ENCODE peak calls at places on chromosomes 7 and 10, in ten cellular contexts. One of them, this sample, is unnamed.

GRCh38 chr10:12825255-12825654 is 176.3 kb downstream of the CCDC3 start:
- DNase-seq in left ventricle myocardium inferior: no peak
- DNase-seq in hepatocyte: no peak
- DNase-seq in astrocyte of the spinal cord: no peak
- DNase-seq in brain microvascular endothelial cell: no peak
- DNase-seq in breast epithelium: no peak
- DNase-seq in nephron progenitor cell: no peak
- DNase-seq in ascending aorta: no peak
- DNase-seq in RWPE1: no peak
- DNase-seq in AG09309: no peak
- DNase-seq in this sample: no peak

GRCh38 chr7:81159402-81159801 is 240.6 kb upstream of the SEMA3C start:
- DNase-seq in left ventricle myocardium inferior: no peak
- DNase-seq in hepatocyte: no peak
- DNase-seq in astrocyte of the spinal cord: peak
- DNase-seq in brain microvascular endothelial cell: peak
- DNase-seq in breast epithelium: no peak
- DNase-seq in nephron progenitor cell: no peak
- DNase-seq in ascending aorta: no peak
- DNase-seq in RWPE1: no peak
- DNase-seq in AG09309: no peak
- DNase-seq in this sample: no peak

GRCh38 chr7:136555933-136556332 is 312.5 kb upstream of the CHRM2 start:
- DNase-seq in left ventricle myocardium inferior: no peak
- DNase-seq in hepatocyte: no peak
- DNase-seq in astrocyte of the spinal cord: no peak
- DNase-seq in brain microvascular endothelial cell: no peak
- DNase-seq in breast epithelium: no peak
- DNase-seq in nephron progenitor cell: peak
- DNase-seq in ascending aorta: no peak
- DNase-seq in RWPE1: no peak
- DNase-seq in AG09309: no peak
- DNase-seq in this sample: no peak

GRCh38 chr10:11175823-11176243 is 158.2 kb downstream of the CELF2 start:
- DNase-seq in left ventricle myocardium inferior: no peak
- DNase-seq in hepatocyte: no peak
- DNase-seq in astrocyte of the spinal cord: no peak
- DNase-seq in brain microvascular endothelial cell: no peak
- DNase-seq in breast epithelium: no peak
- DNase-seq in nephron progenitor cell: no peak
- DNase-seq in ascending aorta: no peak
- DNase-seq in RWPE1: no peak
- DNase-seq in AG09309: no peak
- DNase-seq in this sample: no peak

GRCh38 chr10:69229565-69229886 is 9.4 kb downstream of the HKDC1 start:
- DNase-seq in left ventricle myocardium inferior: no peak
- DNase-seq in hepatocyte: no peak
- DNase-seq in astrocyte of the spinal cord: no peak
- DNase-seq in brain microvascular endothelial cell: no peak
- DNase-seq in breast epithelium: no peak
- DNase-seq in nephron progenitor cell: no peak
- DNase-seq in ascending aorta: no peak
- DNase-seq in RWPE1: no peak
- DNase-seq in AG09309: no peak
- DNase-seq in this sample: no peak

GRCh38 chr10:131573256-131574215 is 262.0 kb upstream of the TCERG1L start:
- DNase-seq in left ventricle myocardium inferior: no peak
- DNase-seq in hepatocyte: no peak
- DNase-seq in astrocyte of the spinal cord: no peak
- DNase-seq in brain microvascular endothelial cell: no peak
- DNase-seq in breast epithelium: no peak
- DNase-seq in nephron progenitor cell: no peak
- DNase-seq in ascending aorta: no peak
- DNase-seq in RWPE1: no peak
- DNase-seq in AG09309: no peak
- DNase-seq in this sample: no peak

GRCh38 chr7:155090647-155091046 is 20.5 kb downstream of the HTR5A start:
- DNase-seq in left ventricle myocardium inferior: no peak
- DNase-seq in hepatocyte: no peak
- DNase-seq in astrocyte of the spinal cord: no peak
- DNase-seq in brain microvascular endothelial cell: no peak
- DNase-seq in breast epithelium: no peak
- DNase-seq in nephron progenitor cell: no peak
- DNase-seq in ascending aorta: no peak
- DNase-seq in RWPE1: peak
- DNase-seq in AG09309: no peak
- DNase-seq in this sample: no peak

GRCh38 chr7:517848-518629 is 1.6 kb downstream of the PDGFA start:
- DNase-seq in left ventricle myocardium inferior: peak
- DNase-seq in hepatocyte: peak
- DNase-seq in astrocyte of the spinal cord: peak
- DNase-seq in brain microvascular endothelial cell: peak
- DNase-seq in breast epithelium: no peak
- DNase-seq in nephron progenitor cell: peak
- DNase-seq in ascending aorta: no peak
- DNase-seq in RWPE1: no peak
- DNase-seq in AG09309: no peak
- DNase-seq in this sample: no peak

GRCh38 chr10:35124540-35124939 is 2.1 kb upstream of the CREM start:
- DNase-seq in left ventricle myocardium inferior: no peak
- DNase-seq in hepatocyte: no peak
- DNase-seq in astrocyte of the spinal cord: no peak
- DNase-seq in brain microvascular endothelial cell: no peak
- DNase-seq in breast epithelium: no peak
- DNase-seq in nephron progenitor cell: no peak
- DNase-seq in ascending aorta: no peak
- DNase-seq in RWPE1: no peak
- DNase-seq in AG09309: no peak
- DNase-seq in this sample: no peak

GRCh38 chr7:95916573-95917371 is 144.4 kb downstream of the DYNC1I1 start:
- DNase-seq in left ventricle myocardium inferior: peak
- DNase-seq in hepatocyte: peak
- DNase-seq in astrocyte of the spinal cord: peak
- DNase-seq in brain microvascular endothelial cell: peak
- DNase-seq in breast epithelium: peak
- DNase-seq in nephron progenitor cell: peak
- DNase-seq in ascending aorta: no peak
- DNase-seq in RWPE1: peak
- DNase-seq in AG09309: peak
- DNase-seq in this sample: no peak

GRCh38 chr10:72800000-72800740 is 93.4 kb upstream of the OIT3 start:
- DNase-seq in left ventricle myocardium inferior: no peak
- DNase-seq in hepatocyte: no peak
- DNase-seq in astrocyte of the spinal cord: no peak
- DNase-seq in brain microvascular endothelial cell: no peak
- DNase-seq in breast epithelium: no peak
- DNase-seq in nephron progenitor cell: no peak
- DNase-seq in ascending aorta: no peak
- DNase-seq in RWPE1: no peak
- DNase-seq in AG09309: peak
- DNase-seq in this sample: no peak

GRCh38 chr10:69346776-69347175 is 68.5 kb downstream of the HK1 start:
- DNase-seq in left ventricle myocardium inferior: no peak
- DNase-seq in hepatocyte: no peak
- DNase-seq in astrocyte of the spinal cord: no peak
- DNase-seq in brain microvascular endothelial cell: no peak
- DNase-seq in breast epithelium: no peak
- DNase-seq in nephron progenitor cell: no peak
- DNase-seq in ascending aorta: no peak
- DNase-seq in RWPE1: no peak
- DNase-seq in AG09309: no peak
- DNase-seq in this sample: no peak

GRCh38 chr7:1662101-1662500 is 8.0 kb upstream of the ELFN1 start:
- DNase-seq in left ventricle myocardium inferior: no peak
- DNase-seq in hepatocyte: no peak
- DNase-seq in astrocyte of the spinal cord: no peak
- DNase-seq in brain microvascular endothelial cell: no peak
- DNase-seq in breast epithelium: peak
- DNase-seq in nephron progenitor cell: no peak
- DNase-seq in ascending aorta: no peak
- DNase-seq in RWPE1: no peak
- DNase-seq in AG09309: no peak
- DNase-seq in this sample: peak

GRCh38 chr7:45088821-45089313 is at the start of gene NACAD:
- DNase-seq in left ventricle myocardium inferior: peak
- DNase-seq in hepatocyte: peak
- DNase-seq in astrocyte of the spinal cord: peak
- DNase-seq in brain microvascular endothelial cell: no peak
- DNase-seq in breast epithelium: no peak
- DNase-seq in nephron progenitor cell: peak
- DNase-seq in ascending aorta: no peak
- DNase-seq in RWPE1: peak
- DNase-seq in AG09309: no peak
- DNase-seq in this sample: peak

GRCh38 chr10:69757553-69758309 is 44.0 kb upstream of the COL13A1 start:
- DNase-seq in left ventricle myocardium inferior: peak
- DNase-seq in hepatocyte: peak
- DNase-seq in astrocyte of the spinal cord: peak
- DNase-seq in brain microvascular endothelial cell: no peak
- DNase-seq in breast epithelium: no peak
- DNase-seq in nephron progenitor cell: no peak
- DNase-seq in ascending aorta: no peak
- DNase-seq in RWPE1: no peak
- DNase-seq in AG09309: peak
- DNase-seq in this sample: peak

GRCh38 chr10:129964611-129965417 is 740 bp upstream of the EBF3 start:
- DNase-seq in left ventricle myocardium inferior: no peak
- DNase-seq in hepatocyte: no peak
- DNase-seq in astrocyte of the spinal cord: no peak
- DNase-seq in brain microvascular endothelial cell: no peak
- DNase-seq in breast epithelium: no peak
- DNase-seq in nephron progenitor cell: peak
- DNase-seq in ascending aorta: no peak
- DNase-seq in RWPE1: no peak
- DNase-seq in AG09309: no peak
- DNase-seq in this sample: no peak

GRCh38 chr10:110268442-110268841 is 36.3 kb downstream of the SMNDC1 start:
- DNase-seq in left ventricle myocardium inferior: peak
- DNase-seq in hepatocyte: no peak
- DNase-seq in astrocyte of the spinal cord: no peak
- DNase-seq in brain microvascular endothelial cell: no peak
- DNase-seq in breast epithelium: no peak
- DNase-seq in nephron progenitor cell: no peak
- DNase-seq in ascending aorta: no peak
- DNase-seq in RWPE1: no peak
- DNase-seq in AG09309: no peak
- DNase-seq in this sample: no peak

DNA sequence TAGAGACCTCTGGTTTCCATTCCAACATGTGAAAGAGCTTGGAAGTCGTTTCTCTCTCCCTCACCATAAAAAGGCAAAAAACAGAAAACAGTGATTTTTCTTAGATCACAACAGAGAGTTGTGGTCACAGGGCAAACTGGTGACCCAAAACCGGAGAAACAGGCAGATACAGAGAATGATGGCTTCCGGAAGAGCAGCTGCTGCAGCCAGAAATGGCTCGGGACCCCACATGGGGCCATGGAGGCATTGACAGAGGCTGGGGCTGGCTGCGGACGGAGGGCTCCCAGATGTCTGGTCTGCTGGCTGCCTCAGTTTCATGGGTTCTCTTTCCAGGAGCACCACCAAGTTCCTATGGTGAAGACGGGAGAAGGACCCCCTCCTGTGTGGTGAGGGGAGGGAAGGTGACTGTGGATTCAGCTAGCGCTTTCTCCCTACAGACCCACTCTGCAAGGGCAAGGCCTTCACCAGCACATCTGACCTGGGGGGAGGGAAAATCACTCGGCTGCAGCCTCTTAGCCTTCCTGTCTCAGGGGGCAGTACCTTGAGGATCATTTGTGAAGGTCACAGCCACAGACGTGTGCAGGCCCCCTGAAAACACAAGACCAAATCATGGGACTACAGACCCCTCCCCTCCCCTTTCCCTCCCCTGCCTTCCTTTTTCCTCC is 81.4 kb downstream of the WDR37 start:
- DNase-seq in left ventricle myocardium inferior: no peak
- DNase-seq in hepatocyte: no peak
- DNase-seq in astrocyte of the spinal cord: no peak
- DNase-seq in brain microvascular endothelial cell: no peak
- DNase-seq in breast epithelium: no peak
- DNase-seq in nephron progenitor cell: no peak
- DNase-seq in ascending aorta: no peak
- DNase-seq in RWPE1: no peak
- DNase-seq in AG09309: no peak
- DNase-seq in this sample: no peak
- TF ChIP-seq CTCF in left ventricle myocardium inferior: no peak
- TF ChIP-seq CTCF in hepatocyte: no peak
- TF ChIP-seq CTCF in astrocyte of the spinal cord: no peak
- TF ChIP-seq CTCF in brain microvascular endothelial cell: no peak
- TF ChIP-seq CTCF in breast epithelium: no peak
- TF ChIP-seq CTCF in nephron progenitor cell: no peak
- TF ChIP-seq CTCF in ascending aorta: no peak
- TF ChIP-seq CTCF in RWPE1: no peak
- TF ChIP-seq CTCF in AG09309: no peak
- TF ChIP-seq CTCF in this sample: no peak

GRCh38 chr10:132793871-132794849 is 8.2 kb upstream of the NKX6-2 start:
- DNase-seq in left ventricle myocardium inferior: no peak
- DNase-seq in hepatocyte: no peak
- DNase-seq in astrocyte of the spinal cord: no peak
- DNase-seq in brain microvascular endothelial cell: no peak
- DNase-seq in breast epithelium: no peak
- DNase-seq in nephron progenitor cell: peak
- DNase-seq in ascending aorta: no peak
- DNase-seq in RWPE1: no peak
- DNase-seq in AG09309: no peak
- DNase-seq in this sample: no peak
- TF ChIP-seq CTCF in left ventricle myocardium inferior: no peak
- TF ChIP-seq CTCF in hepatocyte: no peak
- TF ChIP-seq CTCF in astrocyte of the spinal cord: no peak
- TF ChIP-seq CTCF in brain microvascular endothelial cell: no peak
- TF ChIP-seq CTCF in breast epithelium: no peak
- TF ChIP-seq CTCF in nephron progenitor cell: no peak
- TF ChIP-seq CTCF in ascending aorta: no peak
- TF ChIP-seq CTCF in RWPE1: no peak
- TF ChIP-seq CTCF in AG09309: no peak
- TF ChIP-seq CTCF in this sample: no peak

DNA sequence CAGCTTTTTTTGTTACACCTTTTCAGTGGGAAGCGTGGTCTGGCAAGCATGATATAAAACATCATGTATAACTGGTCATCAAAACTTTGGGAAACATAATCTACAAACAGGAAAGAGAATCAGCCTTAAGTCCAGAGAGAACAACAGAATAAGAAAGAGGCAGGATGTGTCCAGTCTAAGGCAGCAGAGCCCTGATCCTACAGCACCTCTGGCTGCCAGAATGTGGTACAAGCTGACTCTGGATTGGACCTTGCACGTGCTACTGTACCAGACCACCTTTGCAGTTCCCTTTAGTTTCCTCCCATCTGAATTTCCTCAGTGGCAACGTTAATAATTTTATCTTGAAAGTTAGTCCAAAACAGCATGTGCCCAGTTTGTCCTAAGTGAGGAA is 824.6 kb upstream of the IGFBP3 start:
- DNase-seq in left ventricle myocardium inferior: no peak
- DNase-seq in hepatocyte: no peak
- DNase-seq in astrocyte of the spinal cord: no peak
- DNase-seq in brain microvascular endothelial cell: no peak
- DNase-seq in breast epithelium: no peak
- DNase-seq in nephron progenitor cell: no peak
- DNase-seq in ascending aorta: no peak
- DNase-seq in RWPE1: no peak
- DNase-seq in AG09309: no peak
- DNase-seq in this sample: no peak
- TF ChIP-seq CTCF in left ventricle myocardium inferior: peak
- TF ChIP-seq CTCF in hepatocyte: peak
- TF ChIP-seq CTCF in astrocyte of the spinal cord: peak
- TF ChIP-seq CTCF in brain microvascular endothelial cell: peak
- TF ChIP-seq CTCF in breast epithelium: no peak
- TF ChIP-seq CTCF in nephron progenitor cell: no peak
- TF ChIP-seq CTCF in ascending aorta: peak
- TF ChIP-seq CTCF in RWPE1: no peak
- TF ChIP-seq CTCF in AG09309: peak
- TF ChIP-seq CTCF in this sample: peak

GRCh38 chr7:149381245-149381644 is 79.6 kb downstream of the ZNF777 start:
- DNase-seq in left ventricle myocardium inferior: no peak
- DNase-seq in hepatocyte: no peak
- DNase-seq in astrocyte of the spinal cord: no peak
- DNase-seq in brain microvascular endothelial cell: no peak
- DNase-seq in breast epithelium: no peak
- DNase-seq in nephron progenitor cell: no peak
- DNase-seq in ascending aorta: no peak
- DNase-seq in RWPE1: no peak
- DNase-seq in AG09309: no peak
- DNase-seq in this sample: no peak
- TF ChIP-seq CTCF in left ventricle myocardium inferior: no peak
- TF ChIP-seq CTCF in hepatocyte: no peak
- TF ChIP-seq CTCF in astrocyte of the spinal cord: no peak
- TF ChIP-seq CTCF in brain microvascular endothelial cell: no peak
- TF ChIP-seq CTCF in breast epithelium: no peak
- TF ChIP-seq CTCF in nephron progenitor cell: no peak
- TF ChIP-seq CTCF in ascending aorta: no peak
- TF ChIP-seq CTCF in RWPE1: no peak
- TF ChIP-seq CTCF in AG09309: no peak
- TF ChIP-seq CTCF in this sample: peak

This sample was measured in chondrocyte.